ENCODE peak calls at places on chromosomes 5 and 9, in five cellular contexts. G is CD4-positive, alpha-beta memory T cell; Z is H1; E is K562; D is sigmoid colon. W is an unnamed sample.

GRCh38 chr9:84123648-84124406 is 143.2 kb downstream of the RMI1 start:
- DNase-seq in D (no peak), E (peak), Z (no peak), G (no peak), W (no peak)

GRCh38 chr9:20178197-20178596 is 389.4 kb upstream of the SLC24A2 start:
- DNase-seq in G (no peak), D (no peak), Z (no peak), E (no peak), W (peak)

GRCh38 chr5:73218552-73219171 is 45.7 kb downstream of the TMEM174 start:
- DNase-seq in Z (no peak), G (no peak), E (no peak), D (no peak), W (peak)

GRCh38 chr5:128213340-128213739 is 129.8 kb downstream of the SLC12A2 start:
- DNase-seq in Z (peak), D (no peak), G (peak), E (peak), W (peak)

GRCh38 chr5:94361161-94361560 is 257.2 kb downstream of the KIAA0825 start:
- DNase-seq in E (no peak), G (no peak), Z (no peak), D (no peak), W (no peak)

GRCh38 chr9:73259086-73259696 is 107.5 kb downstream of the ANXA1 start:
- DNase-seq in Z (no peak), E (no peak), G (no peak), D (no peak), W (no peak)

GRCh38 chr5:170216262-170216864 is 16.4 kb upstream of the C5orf58 start:
- DNase-seq in Z (no peak), E (peak), G (no peak), D (no peak), W (peak)

GRCh38 chr5:52800394-52801213 is 12.9 kb downstream of the ITGA1 start:
- DNase-seq in E (peak), D (peak), G (peak), Z (no peak), W (peak)

GRCh38 chr5:52134013-52134650 is 653.6 kb upstream of the ITGA1 start:
- DNase-seq in E (no peak), D (no peak), G (no peak), Z (no peak), W (no peak)

GRCh38 chr5:144794922-144795321 is 624.2 kb downstream of the KCTD16 start:
- DNase-seq in Z (no peak), E (no peak), D (no peak), G (no peak), W (peak)

DNA sequence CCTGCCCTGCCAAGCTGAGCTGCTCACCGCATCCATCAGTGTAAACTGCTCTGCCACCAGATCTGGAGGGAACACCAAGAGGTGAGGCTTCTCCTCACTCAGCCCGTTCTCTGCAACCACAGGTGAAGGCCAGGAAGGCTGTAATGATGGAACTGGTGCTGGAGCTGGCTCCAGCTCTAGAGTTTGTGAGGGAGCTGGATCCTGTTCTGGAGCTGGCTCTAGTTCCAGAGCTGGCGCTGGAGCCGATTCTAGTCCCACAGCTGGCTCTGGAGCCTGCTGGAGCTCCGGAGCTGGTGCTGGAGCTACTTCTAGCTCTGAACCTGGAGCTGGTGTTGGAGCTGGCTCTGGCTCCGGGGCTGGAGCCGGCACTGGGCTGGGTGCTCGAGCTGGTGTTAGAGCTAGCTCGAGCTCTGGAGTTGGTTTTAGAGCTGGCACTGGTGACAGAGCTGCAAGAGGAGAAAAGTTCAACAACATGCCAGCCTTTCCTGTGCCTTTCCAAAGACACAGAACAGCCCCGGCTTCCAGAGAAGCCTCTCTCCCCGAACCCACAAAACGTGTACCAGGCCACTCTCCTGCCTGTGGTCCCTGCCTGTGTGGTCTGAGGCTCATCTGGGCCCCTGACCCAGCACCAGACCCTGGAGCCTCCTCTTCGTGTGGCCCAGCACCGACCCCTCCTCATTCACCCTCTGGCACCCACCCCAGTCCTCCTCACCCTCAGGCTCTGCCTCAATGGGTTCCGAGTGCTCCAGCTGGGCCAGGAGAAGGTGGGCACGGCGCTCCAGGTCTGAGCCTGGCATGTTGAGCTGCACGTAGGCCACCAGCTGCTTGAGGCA is 12.9 kb downstream of the RALGDS start:
- DNase-seq in G (no peak), D (peak), Z (no peak), E (no peak), W (no peak)
- H3K27ac ChIP-seq in G (no peak), D (no peak), Z (no peak), E (no peak), W (no peak)

GRCh38 chr9:36162211-36162610 is 7.0 kb upstream of the CCIN start:
- DNase-seq in D (no peak), G (no peak), Z (no peak), E (no peak), W (peak)
- H3K27ac ChIP-seq in D (peak), G (no peak), Z (peak), E (no peak), W (peak)

GRCh38 chr9:122806661-122807060 is 6.7 kb downstream of the OR1K1 start:
- DNase-seq in Z (no peak), G (no peak), D (no peak), E (no peak), W (no peak)
- H3K27ac ChIP-seq in Z (no peak), G (no peak), D (no peak), E (no peak), W (no peak)

DNA sequence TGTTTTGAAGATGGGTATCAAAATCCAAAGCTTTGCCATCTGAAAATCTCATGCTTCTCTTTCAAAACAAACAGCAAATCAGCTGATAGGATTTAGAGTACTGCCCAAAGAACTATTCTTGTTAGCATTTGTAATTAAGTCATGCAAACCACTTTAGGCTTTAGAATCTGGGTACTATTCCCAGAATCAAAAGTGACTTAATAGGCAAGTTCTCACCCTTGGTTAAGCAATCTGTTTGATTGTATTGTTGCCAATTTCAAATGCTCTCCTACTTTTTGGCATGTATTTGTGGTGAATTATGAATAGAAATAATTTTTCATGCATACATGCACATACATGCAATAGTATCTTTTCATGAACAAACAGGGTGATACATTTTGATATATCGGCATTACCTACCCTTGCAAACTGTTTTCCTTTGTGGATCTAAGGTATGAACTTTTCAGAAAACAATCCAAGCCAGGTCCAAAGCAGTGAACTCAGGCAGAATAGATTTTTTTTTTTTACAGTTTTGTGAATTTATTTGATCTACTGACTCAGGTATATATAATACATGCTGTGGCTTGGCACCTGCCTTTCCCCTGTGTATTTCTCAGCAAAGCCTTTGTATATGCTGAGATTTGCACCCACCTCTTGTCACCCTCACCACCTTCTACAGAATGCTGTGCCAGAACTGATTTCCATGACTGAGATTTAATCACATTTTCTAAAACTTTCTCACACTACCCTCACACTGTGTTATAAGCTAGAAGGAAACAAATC is 9.0 kb downstream of the IL33 start:
- DNase-seq in E (no peak), D (no peak), Z (no peak), G (no peak), W (no peak)
- H3K27ac ChIP-seq in E (no peak), D (peak), Z (no peak), G (no peak), W (no peak)

GRCh38 chr9:14249527-14249926 is 64.4 kb downstream of the NFIB start:
- DNase-seq in Z (no peak), G (no peak), D (no peak), E (no peak), W (no peak)
- H3K27ac ChIP-seq in Z (no peak), G (no peak), D (no peak), E (no peak), W (no peak)

GRCh38 chr9:36158917-36159316 is 10.3 kb upstream of the CCIN start:
- DNase-seq in G (no peak), E (no peak), D (no peak), Z (no peak), W (no peak)

GRCh38 chr9:36154213-36154952 is 14.8 kb upstream of the CCIN start:
- DNase-seq in G (no peak), Z (no peak), E (no peak), D (peak), W (peak)

GRCh38 chr9:36161187-36161586 is 8.0 kb upstream of the CCIN start:
- DNase-seq in Z (no peak), E (no peak), D (no peak), G (no peak), W (no peak)

GRCh38 chr9:36163049-36163839 is 5.9 kb upstream of the CCIN start:
- DNase-seq in G (no peak), D (peak), Z (peak), E (no peak), W (peak)

GRCh38 chr9:36158122-36158521 is 11.1 kb upstream of the CCIN start:
- DNase-seq in Z (no peak), G (no peak), E (no peak), D (no peak), W (no peak)
- H3K27ac ChIP-seq in Z (no peak), G (no peak), E (peak), D (peak), W (no peak)

W was measured in mesendoderm.